ENCODE peak calls at places on chromosomes 13 and 19, in seven cellular contexts. One of them, this sample, is unnamed.

GRCh38 chr19:49073514-49074378 is 1.2 kb upstream of the KCNA7 start:
- DNase-seq in mesendoderm: peak; percentile 66
- DNase-seq in H1: no peak
- DNase-seq in neuronal stem cell: no peak
- DNase-seq in mesenchymal stem cell: no peak
- DNase-seq in IMR-90: no peak
- DNase-seq in trophoblast cell: peak; percentile 16
- DNase-seq in this sample: peak; percentile 71

GRCh38 chr13:66618702-66619101 is 611.4 kb downstream of the PCDH9 start:
- DNase-seq in IMR-90: peak; percentile 63
- DNase-seq in trophoblast cell: peak; percentile 17
- DNase-seq in H1: no peak
- DNase-seq in mesendoderm: peak; percentile 45
- DNase-seq in mesenchymal stem cell: peak; percentile 60
- DNase-seq in neuronal stem cell: no peak
- DNase-seq in this sample: no peak

GRCh38 chr13:111318396-111318795 is 2.0 kb upstream of the TEX29 start:
- DNase-seq in H1: no peak
- DNase-seq in trophoblast cell: peak; percentile 8
- DNase-seq in neuronal stem cell: no peak
- DNase-seq in IMR-90: peak; percentile 9
- DNase-seq in mesendoderm: no peak
- DNase-seq in mesenchymal stem cell: no peak
- DNase-seq in this sample: no peak

GRCh38 chr13:60439201-60439600 is 42.2 kb downstream of the TDRD3 start:
- DNase-seq in IMR-90: no peak
- DNase-seq in neuronal stem cell: no peak
- DNase-seq in H1: no peak
- DNase-seq in mesenchymal stem cell: no peak
- DNase-seq in mesendoderm: no peak
- DNase-seq in trophoblast cell: no peak
- DNase-seq in this sample: no peak

GRCh38 chr19:36482876-36483275 is 6.5 kb downstream of the ZNF566 start:
- DNase-seq in trophoblast cell: no peak
- DNase-seq in mesendoderm: no peak
- DNase-seq in IMR-90: no peak
- DNase-seq in neuronal stem cell: no peak
- DNase-seq in H1: no peak
- DNase-seq in mesenchymal stem cell: no peak
- DNase-seq in this sample: no peak

GRCh38 chr13:41516760-41517159 is 59.4 kb downstream of the RGCC start:
- DNase-seq in H1: no peak
- DNase-seq in trophoblast cell: no peak
- DNase-seq in IMR-90: no peak
- DNase-seq in neuronal stem cell: no peak
- DNase-seq in mesendoderm: no peak
- DNase-seq in mesenchymal stem cell: no peak
- DNase-seq in this sample: no peak

GRCh38 chr13:109331898-109332297 is 454.5 kb downstream of the IRS2 start:
- DNase-seq in H1: no peak
- DNase-seq in mesendoderm: peak; percentile 77
- DNase-seq in neuronal stem cell: no peak
- DNase-seq in IMR-90: peak; percentile 89
- DNase-seq in trophoblast cell: peak; percentile 61
- DNase-seq in mesenchymal stem cell: peak; percentile 87
- DNase-seq in this sample: no peak

GRCh38 chr13:24288870-24289269 is 20.5 kb upstream of the C1QTNF9 start:
- DNase-seq in IMR-90: peak; percentile 47
- DNase-seq in neuronal stem cell: no peak
- DNase-seq in H1: no peak
- DNase-seq in mesenchymal stem cell: peak; percentile 31
- DNase-seq in mesendoderm: no peak
- DNase-seq in trophoblast cell: peak; percentile 51
- DNase-seq in this sample: no peak

GRCh38 chr13:26476111-26476743 is 81.3 kb upstream of the WASF3 start:
- DNase-seq in mesenchymal stem cell: peak; percentile 56
- DNase-seq in mesendoderm: peak; percentile 98
- DNase-seq in H1: peak; percentile 47
- DNase-seq in IMR-90: peak; percentile 50
- DNase-seq in neuronal stem cell: no peak
- DNase-seq in trophoblast cell: peak; percentile 94
- DNase-seq in this sample: peak; percentile 84

GRCh38 chr13:110442946-110443632 is 118.4 kb downstream of the RAB20 start:
- DNase-seq in mesenchymal stem cell: peak; percentile 78
- DNase-seq in mesendoderm: no peak
- DNase-seq in IMR-90: peak; percentile 75
- DNase-seq in neuronal stem cell: no peak
- DNase-seq in trophoblast cell: peak; percentile 44
- DNase-seq in H1: no peak
- DNase-seq in this sample: no peak

GRCh38 chr19:40672038-40672437 is 18.4 kb downstream of the NUMBL start:
- DNase-seq in mesendoderm: no peak
- DNase-seq in H1: no peak
- DNase-seq in trophoblast cell: no peak
- DNase-seq in IMR-90: no peak
- DNase-seq in mesenchymal stem cell: no peak
- DNase-seq in neuronal stem cell: no peak
- DNase-seq in this sample: no peak

GRCh38 chr13:26502826-26503225 is 54.7 kb upstream of the WASF3 start:
- DNase-seq in mesendoderm: peak; percentile 78
- DNase-seq in mesenchymal stem cell: peak; percentile 71
- DNase-seq in neuronal stem cell: no peak
- DNase-seq in H1: no peak
- DNase-seq in IMR-90: peak; percentile 96
- DNase-seq in trophoblast cell: no peak
- DNase-seq in this sample: peak; percentile 43

GRCh38 chr13:54184576-54184975 is 1156.0 kb downstream of the OLFM4 start:
- DNase-seq in mesendoderm: no peak
- DNase-seq in IMR-90: no peak
- DNase-seq in trophoblast cell: no peak
- DNase-seq in H1: no peak
- DNase-seq in mesenchymal stem cell: no peak
- DNase-seq in neuronal stem cell: no peak
- DNase-seq in this sample: no peak

GRCh38 chr19:6499052-6499790 is 2.9 kb downstream of the TUBB4A start:
- DNase-seq in mesendoderm: no peak
- DNase-seq in H1: no peak
- DNase-seq in neuronal stem cell: no peak
- DNase-seq in trophoblast cell: no peak
- DNase-seq in IMR-90: no peak
- DNase-seq in mesenchymal stem cell: no peak
- DNase-seq in this sample: no peak

GRCh38 chr13:27922974-27923612 is 3.3 kb downstream of the PDX1 start:
- DNase-seq in mesenchymal stem cell: no peak
- DNase-seq in IMR-90: no peak
- DNase-seq in neuronal stem cell: no peak
- DNase-seq in H1: no peak
- DNase-seq in trophoblast cell: no peak
- DNase-seq in mesendoderm: no peak
- DNase-seq in this sample: no peak

GRCh38 chr19:27776020-27776419 is 1436.9 kb downstream of the UQCRFS1 start:
- DNase-seq in trophoblast cell: peak; percentile 3
- DNase-seq in H1: no peak
- DNase-seq in IMR-90: peak; percentile 31
- DNase-seq in mesendoderm: peak; percentile 66
- DNase-seq in mesenchymal stem cell: peak; percentile 29
- DNase-seq in neuronal stem cell: no peak
- DNase-seq in this sample: peak; percentile 39

GRCh38 chr13:99639126-99639525 is 137.9 kb downstream of the TM9SF2 start:
- DNase-seq in H1: no peak
- DNase-seq in mesendoderm: no peak
- DNase-seq in neuronal stem cell: no peak
- DNase-seq in trophoblast cell: no peak
- DNase-seq in IMR-90: no peak
- DNase-seq in mesenchymal stem cell: no peak
- DNase-seq in this sample: no peak

GRCh38 chr13:112245959-112246358 is 130.2 kb upstream of the SPACA7 start:
- DNase-seq in mesenchymal stem cell: no peak
- DNase-seq in trophoblast cell: no peak
- DNase-seq in mesendoderm: no peak
- DNase-seq in H1: no peak
- DNase-seq in neuronal stem cell: no peak
- DNase-seq in IMR-90: no peak
- DNase-seq in this sample: no peak

GRCh38 chr13:105904034-105904742 is 631.3 kb downstream of the EFNB2 start:
- DNase-seq in IMR-90: no peak
- DNase-seq in mesenchymal stem cell: no peak
- DNase-seq in mesendoderm: no peak
- DNase-seq in trophoblast cell: peak; percentile 71
- DNase-seq in H1: no peak
- DNase-seq in neuronal stem cell: no peak
- DNase-seq in this sample: no peak

GRCh38 chr13:41942462-41943094 is 18.3 kb downstream of the VWA8 start:
- DNase-seq in H1: no peak
- DNase-seq in IMR-90: peak; percentile 74
- DNase-seq in mesendoderm: peak; percentile 88
- DNase-seq in mesenchymal stem cell: peak; percentile 59
- DNase-seq in trophoblast cell: peak; percentile 16
- DNase-seq in neuronal stem cell: peak; percentile 31
- DNase-seq in this sample: peak; percentile 56

GRCh38 chr19:7230826-7231225 is 63.4 kb downstream of the INSR start:
- DNase-seq in neuronal stem cell: no peak
- DNase-seq in IMR-90: no peak
- DNase-seq in H1: no peak
- DNase-seq in mesenchymal stem cell: no peak
- DNase-seq in trophoblast cell: no peak
- DNase-seq in mesendoderm: no peak
- DNase-seq in this sample: no peak

GRCh38 chr13:36428083-36428482 is 4.2 kb upstream of the CCNA1 start:
- DNase-seq in mesenchymal stem cell: no peak
- DNase-seq in mesendoderm: no peak
- DNase-seq in H1: no peak
- DNase-seq in trophoblast cell: peak; percentile 86
- DNase-seq in neuronal stem cell: no peak
- DNase-seq in IMR-90: no peak
- DNase-seq in this sample: no peak

GRCh38 chr13:20814224-20814910 is 40.6 kb upstream of the EEF1AKMT1 start:
- DNase-seq in mesenchymal stem cell: peak; percentile 96
- DNase-seq in trophoblast cell: no peak
- DNase-seq in H1: no peak
- DNase-seq in mesendoderm: peak; percentile 40
- DNase-seq in neuronal stem cell: no peak
- DNase-seq in IMR-90: peak; percentile 96
- DNase-seq in this sample: no peak

GRCh38 chr13:90838561-90838960 is 508.9 kb upstream of the MIR17HG start:
- DNase-seq in mesendoderm: no peak
- DNase-seq in IMR-90: no peak
- DNase-seq in neuronal stem cell: no peak
- DNase-seq in mesenchymal stem cell: no peak
- DNase-seq in trophoblast cell: no peak
- DNase-seq in H1: no peak
- DNase-seq in this sample: no peak

GRCh38 chr19:5335101-5335500 is 5.5 kb downstream of the PTPRS start:
- DNase-seq in IMR-90: no peak
- DNase-seq in mesenchymal stem cell: no peak
- DNase-seq in mesendoderm: no peak
- DNase-seq in trophoblast cell: peak; percentile 27
- DNase-seq in neuronal stem cell: no peak
- DNase-seq in H1: no peak
- DNase-seq in this sample: no peak

GRCh38 chr13:26967119-26968038 is 204.2 kb downstream of the USP12 start:
- DNase-seq in trophoblast cell: no peak
- DNase-seq in H1: no peak
- DNase-seq in IMR-90: no peak
- DNase-seq in mesendoderm: no peak
- DNase-seq in mesenchymal stem cell: peak; percentile 63
- DNase-seq in neuronal stem cell: no peak
- DNase-seq in this sample: no peak

GRCh38 chr13:104779311-104779710 is 1713.1 kb upstream of the SLC10A2 start:
- DNase-seq in mesendoderm: peak; percentile 60
- DNase-seq in mesenchymal stem cell: peak; percentile 28
- DNase-seq in neuronal stem cell: peak; percentile 4
- DNase-seq in H1: peak; percentile 27
- DNase-seq in IMR-90: peak; percentile 64
- DNase-seq in trophoblast cell: no peak
- DNase-seq in this sample: peak; percentile 50

DNA sequence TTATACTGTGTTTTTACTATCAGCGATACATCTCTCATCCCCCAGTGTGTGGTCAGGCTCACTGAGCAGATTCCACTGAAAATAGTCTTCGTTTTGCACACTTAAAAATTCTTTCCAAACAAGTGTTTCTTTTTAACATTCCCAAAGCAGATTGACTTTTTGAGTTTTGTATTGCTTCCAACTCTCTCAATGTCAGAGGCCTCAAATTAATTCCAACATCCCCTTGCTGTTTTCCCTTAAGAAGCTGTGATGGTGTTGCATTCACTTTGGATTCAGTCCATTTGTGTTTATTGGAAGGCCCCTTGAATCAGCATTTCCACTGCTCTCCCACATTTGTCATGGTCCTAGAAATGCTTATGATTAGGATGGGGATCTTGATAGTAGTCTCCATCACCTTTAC is 228.7 kb downstream of the KCNRG start:
- DNase-seq in H1: no peak
- DNase-seq in mesenchymal stem cell: no peak
- DNase-seq in trophoblast cell: no peak
- DNase-seq in IMR-90: no peak
- DNase-seq in neuronal stem cell: no peak
- DNase-seq in mesendoderm: no peak
- DNase-seq in this sample: no peak
- H2BK120ac ChIP-seq in H1: no peak overlapping the region
- H2BK120ac ChIP-seq in mesenchymal stem cell: no peak overlapping the region
- H2BK120ac ChIP-seq in trophoblast cell: no peak overlapping the region
- H2BK120ac ChIP-seq in IMR-90: no peak overlapping the region
- H2BK120ac ChIP-seq in neuronal stem cell: no peak overlapping the region
- H2BK120ac ChIP-seq in mesendoderm: no peak overlapping the region
- H2BK120ac ChIP-seq in this sample: no peak overlapping the region

DNA sequence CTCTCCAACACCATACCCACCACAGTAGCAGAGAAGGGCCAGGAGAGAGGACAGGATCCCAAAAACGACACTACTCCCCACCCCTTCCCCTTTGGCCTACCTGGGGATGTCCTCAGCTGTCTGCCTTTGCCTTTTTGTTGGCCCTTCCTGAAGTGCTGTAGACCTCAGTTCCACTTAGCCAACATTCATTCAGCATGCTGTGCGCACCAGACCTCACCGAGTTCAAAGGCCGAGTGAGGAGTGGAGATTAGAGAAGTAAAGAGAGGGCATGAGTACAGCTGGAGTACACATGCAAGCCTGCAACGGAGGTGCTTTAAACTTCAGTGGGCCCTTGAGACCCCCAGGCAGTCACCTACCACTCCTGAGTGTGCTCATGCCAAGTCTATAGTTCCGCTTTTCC is 99.0 kb downstream of the TEX26 start:
- DNase-seq in mesendoderm: no peak
- DNase-seq in neuronal stem cell: no peak
- DNase-seq in H1: no peak
- DNase-seq in trophoblast cell: no peak
- DNase-seq in mesenchymal stem cell: no peak
- DNase-seq in IMR-90: no peak
- DNase-seq in this sample: no peak
- H2BK120ac ChIP-seq in mesendoderm: no peak overlapping the region
- H2BK120ac ChIP-seq in neuronal stem cell: no peak overlapping the region
- H2BK120ac ChIP-seq in H1: no peak overlapping the region
- H2BK120ac ChIP-seq in trophoblast cell: no peak overlapping the region
- H2BK120ac ChIP-seq in mesenchymal stem cell: no peak overlapping the region
- H2BK120ac ChIP-seq in IMR-90: no peak overlapping the region
- H2BK120ac ChIP-seq in this sample: no peak overlapping the region

GRCh38 chr13:103140001-103140671 is 73.9 kb upstream of the SLC10A2 start:
- DNase-seq in mesenchymal stem cell: peak; percentile 2
- DNase-seq in trophoblast cell: peak; percentile 41
- DNase-seq in mesendoderm: peak; percentile 72
- DNase-seq in H1: no peak
- DNase-seq in neuronal stem cell: no peak
- DNase-seq in IMR-90: no peak
- DNase-seq in this sample: peak; percentile 37
- H2BK120ac ChIP-seq in mesenchymal stem cell: no peak overlapping the region
- H2BK120ac ChIP-seq in trophoblast cell: no peak overlapping the region
- H2BK120ac ChIP-seq in mesendoderm: no peak overlapping the region
- H2BK120ac ChIP-seq in H1: no peak overlapping the region
- H2BK120ac ChIP-seq in neuronal stem cell: no peak overlapping the region
- H2BK120ac ChIP-seq in IMR-90: no peak overlapping the region
- H2BK120ac ChIP-seq in this sample: no peak overlapping the region

GRCh38 chr13:43520331-43520730 is 266.4 kb downstream of the ENOX1 start:
- DNase-seq in mesenchymal stem cell: no peak
- DNase-seq in H1: no peak
- DNase-seq in IMR-90: no peak
- DNase-seq in neuronal stem cell: no peak
- DNase-seq in mesendoderm: no peak
- DNase-seq in trophoblast cell: no peak
- DNase-seq in this sample: no peak
- H2BK120ac ChIP-seq in mesenchymal stem cell: no peak overlapping the region
- H2BK120ac ChIP-seq in H1: no peak overlapping the region
- H2BK120ac ChIP-seq in IMR-90: no peak overlapping the region
- H2BK120ac ChIP-seq in neuronal stem cell: no peak overlapping the region
- H2BK120ac ChIP-seq in mesendoderm: no peak overlapping the region
- H2BK120ac ChIP-seq in trophoblast cell: no peak overlapping the region
- H2BK120ac ChIP-seq in this sample: no peak overlapping the region